ENCODE peak calls at places on chromosomes 3 and 15, in nine cellular contexts. N is T-helper 2 cell, X is astrocyte of the cerebellum, T is Right ventricle myocardium superior, E is hippocampal formation, P is HFF-Myc, M is NCI-H2029 treated with DMSO at 0.1 percent for 48 hours, W is fibroblast of lung, V is PC-3. Q is an unnamed sample.

GRCh38 chr3:107796786-107797185 is 274.0 kb downstream of the BBX start:
- DNase-seq in N (peak), X (peak), T (no peak), E (no peak), P (no peak), M (peak), W (peak), V (no peak), Q (peak)

GRCh38 chr3:197487911-197488391 is 67.8 kb downstream of the BDH1 start:
- DNase-seq in N (no peak), X (peak), T (no peak), E (no peak), P (peak), M (no peak), W (peak), V (peak), Q (peak)

GRCh38 chr3:190566043-190566933 is 52.4 kb downstream of the IL1RAP start:
- DNase-seq in N (no peak), X (peak), T (peak), E (peak), P (peak), M (no peak), W (peak), V (peak), Q (peak)

GRCh38 chr3:125123906-125124305 is 68.1 kb upstream of the HEG1 start:
- DNase-seq in N (no peak), X (peak), T (no peak), E (no peak), P (no peak), M (no peak), W (no peak), V (no peak), Q (peak)

GRCh38 chr3:44584646-44585501 is at the start of gene ZNF660:
- DNase-seq in N (no peak), X (peak), T (peak), E (peak), P (peak), M (peak), W (peak), V (peak), Q (peak)

GRCh38 chr15:64894395-64895056 is 17.2 kb upstream of the ANKDD1A start:
- DNase-seq in N (peak), X (no peak), T (peak), E (no peak), P (no peak), M (no peak), W (no peak), V (no peak), Q (no peak)

GRCh38 chr15:42704492-42704926 is 32.4 kb downstream of the CDAN1 start:
- DNase-seq in N (peak), X (peak), T (no peak), E (peak), P (peak), M (peak), W (peak), V (peak), Q (peak)

GRCh38 chr3:74447221-74447620 is 167.2 kb downstream of the CNTN3 start:
- DNase-seq in N (no peak), X (no peak), T (no peak), E (no peak), P (no peak), M (no peak), W (no peak), V (no peak), Q (no peak)

GRCh38 chr3:20546636-20547035 is 360.6 kb upstream of the SGO1 start:
- DNase-seq in N (no peak), X (no peak), T (no peak), E (no peak), P (no peak), M (no peak), W (no peak), V (no peak), Q (no peak)

GRCh38 chr3:118501152-118501551 is 533.5 kb downstream of the IGSF11 start:
- DNase-seq in N (no peak), X (peak), T (peak), E (peak), P (no peak), M (peak), W (peak), V (peak), Q (peak)

GRCh38 chr3:9600597-9600996 is 47.0 kb upstream of the LHFPL4 start:
- DNase-seq in N (no peak), X (no peak), T (peak), E (no peak), P (no peak), M (peak), W (peak), V (no peak), Q (no peak)

GRCh38 chr3:50278106-50278867 is 600 bp upstream of the LSMEM2 start:
- DNase-seq in N (no peak), X (no peak), T (no peak), E (peak), P (no peak), M (no peak), W (no peak), V (no peak), Q (no peak)

GRCh38 chr15:89482139-89482538 is 14.2 kb downstream of the RHCG start:
- DNase-seq in N (no peak), X (no peak), T (no peak), E (no peak), P (no peak), M (no peak), W (no peak), V (no peak), Q (no peak)

GRCh38 chr3:197874653-197875052 is 75.3 kb upstream of the RPL35A start:
- DNase-seq in N (no peak), X (no peak), T (no peak), E (no peak), P (no peak), M (no peak), W (no peak), V (no peak), Q (no peak)

GRCh38 chr3:14145236-14145635 is 20.4 kb downstream of the TMEM43 start:
- DNase-seq in N (no peak), X (no peak), T (no peak), E (no peak), P (no peak), M (no peak), W (peak), V (peak), Q (peak)

GRCh38 chr3:46440531-46441294 is 24.0 kb downstream of the LTF start:
- DNase-seq in N (peak), X (no peak), T (no peak), E (no peak), P (no peak), M (no peak), W (no peak), V (no peak), Q (no peak)

GRCh38 chr3:12423918-12424634 is 60.2 kb upstream of the TSEN2 start:
- DNase-seq in N (no peak), X (no peak), T (no peak), E (no peak), P (no peak), M (no peak), W (peak), V (peak), Q (peak)

GRCh38 chr15:43969802-43970375 is 143.1 kb downstream of the WDR76 start:
- DNase-seq in N (no peak), X (no peak), T (no peak), E (peak), P (no peak), M (no peak), W (no peak), V (no peak), Q (no peak)

GRCh38 chr3:141275511-141275910 is 43.9 kb downstream of the PXYLP1 start:
- DNase-seq in N (no peak), X (no peak), T (no peak), E (no peak), P (no peak), M (no peak), W (no peak), V (peak), Q (no peak)

GRCh38 chr15:48021336-48022086 is 99.3 kb upstream of the SLC24A5 start:
- DNase-seq in N (no peak), X (no peak), T (no peak), E (no peak), P (no peak), M (no peak), W (no peak), V (peak), Q (peak)

GRCh38 chr3:187207062-187207461 is 9.8 kb downstream of the RTP1 start:
- DNase-seq in N (no peak), X (no peak), T (no peak), E (no peak), P (no peak), M (no peak), W (no peak), V (no peak), Q (no peak)

GRCh38 chr3:161171639-161172552 is 49.2 kb upstream of the NMD3 start:
- DNase-seq in N (no peak), X (no peak), T (no peak), E (no peak), P (no peak), M (peak), W (peak), V (peak), Q (no peak)

Q was measured in cardiac muscle cell.